ENCODE peak calls at places on chromosome 13, in ten cellular contexts. One of them, this sample, is unnamed.

GRCh38 chr13:48221301-48222190 is 11.5 kb upstream of the ITM2B start:
- DNase-seq in WTC11: no peak
- DNase-seq in left ventricle myocardium inferior: no peak
- DNase-seq in RWPE1: no peak
- DNase-seq in WERI-Rb-1: no peak
- DNase-seq in foreskin fibroblast: no peak
- DNase-seq in heart right ventricle: no peak
- DNase-seq in choroid plexus epithelial cell: peak
- DNase-seq in activated CD8-positive, alpha-beta T cell treated with anti-CD3 and anti-CD28 coated beads for 36 hours: no peak
- DNase-seq in body of pancreas: no peak
- DNase-seq in this sample: no peak

GRCh38 chr13:23754506-23754905 is 134.7 kb downstream of the MIPEP start:
- DNase-seq in WTC11: no peak
- DNase-seq in left ventricle myocardium inferior: no peak
- DNase-seq in RWPE1: no peak
- DNase-seq in WERI-Rb-1: no peak
- DNase-seq in foreskin fibroblast: no peak
- DNase-seq in heart right ventricle: no peak
- DNase-seq in choroid plexus epithelial cell: no peak
- DNase-seq in activated CD8-positive, alpha-beta T cell treated with anti-CD3 and anti-CD28 coated beads for 36 hours: no peak
- DNase-seq in body of pancreas: no peak
- DNase-seq in this sample: no peak

GRCh38 chr13:21014666-21015170 is 46.7 kb downstream of the LATS2 start:
- DNase-seq in WTC11: no peak
- DNase-seq in left ventricle myocardium inferior: peak
- DNase-seq in RWPE1: no peak
- DNase-seq in WERI-Rb-1: no peak
- DNase-seq in foreskin fibroblast: peak
- DNase-seq in heart right ventricle: peak
- DNase-seq in choroid plexus epithelial cell: peak
- DNase-seq in activated CD8-positive, alpha-beta T cell treated with anti-CD3 and anti-CD28 coated beads for 36 hours: no peak
- DNase-seq in body of pancreas: peak
- DNase-seq in this sample: no peak

GRCh38 chr13:65841156-65841555 is 1389.0 kb downstream of the PCDH9 start:
- DNase-seq in WTC11: no peak
- DNase-seq in left ventricle myocardium inferior: no peak
- DNase-seq in RWPE1: no peak
- DNase-seq in WERI-Rb-1: no peak
- DNase-seq in foreskin fibroblast: no peak
- DNase-seq in heart right ventricle: no peak
- DNase-seq in choroid plexus epithelial cell: peak
- DNase-seq in activated CD8-positive, alpha-beta T cell treated with anti-CD3 and anti-CD28 coated beads for 36 hours: no peak
- DNase-seq in body of pancreas: no peak
- DNase-seq in this sample: no peak

GRCh38 chr13:29905845-29906244 is 55.4 kb upstream of the UBL3 start:
- DNase-seq in WTC11: no peak
- DNase-seq in left ventricle myocardium inferior: no peak
- DNase-seq in RWPE1: peak
- DNase-seq in WERI-Rb-1: no peak
- DNase-seq in foreskin fibroblast: no peak
- DNase-seq in heart right ventricle: no peak
- DNase-seq in choroid plexus epithelial cell: peak
- DNase-seq in activated CD8-positive, alpha-beta T cell treated with anti-CD3 and anti-CD28 coated beads for 36 hours: no peak
- DNase-seq in body of pancreas: peak
- DNase-seq in this sample: no peak

GRCh38 chr13:99388334-99388923 is 81.2 kb upstream of the GPR183 start:
- DNase-seq in WTC11: no peak
- DNase-seq in left ventricle myocardium inferior: no peak
- DNase-seq in RWPE1: no peak
- DNase-seq in WERI-Rb-1: peak
- DNase-seq in foreskin fibroblast: no peak
- DNase-seq in heart right ventricle: no peak
- DNase-seq in choroid plexus epithelial cell: no peak
- DNase-seq in activated CD8-positive, alpha-beta T cell treated with anti-CD3 and anti-CD28 coated beads for 36 hours: no peak
- DNase-seq in body of pancreas: no peak
- DNase-seq in this sample: no peak

GRCh38 chr13:41017153-41017552 is 2.0 kb downstream of the ELF1 start:
- DNase-seq in WTC11: no peak
- DNase-seq in left ventricle myocardium inferior: no peak
- DNase-seq in RWPE1: no peak
- DNase-seq in WERI-Rb-1: no peak
- DNase-seq in foreskin fibroblast: no peak
- DNase-seq in heart right ventricle: no peak
- DNase-seq in choroid plexus epithelial cell: no peak
- DNase-seq in activated CD8-positive, alpha-beta T cell treated with anti-CD3 and anti-CD28 coated beads for 36 hours: peak
- DNase-seq in body of pancreas: peak
- DNase-seq in this sample: no peak

GRCh38 chr13:28494861-28495585 is at the start of gene FLT1:
- DNase-seq in WTC11: peak
- DNase-seq in left ventricle myocardium inferior: peak
- DNase-seq in RWPE1: no peak
- DNase-seq in WERI-Rb-1: peak
- DNase-seq in foreskin fibroblast: peak
- DNase-seq in heart right ventricle: peak
- DNase-seq in choroid plexus epithelial cell: no peak
- DNase-seq in activated CD8-positive, alpha-beta T cell treated with anti-CD3 and anti-CD28 coated beads for 36 hours: peak
- DNase-seq in body of pancreas: peak
- DNase-seq in this sample: peak

GRCh38 chr13:21006141-21007005 is 55.0 kb downstream of the LATS2 start:
- DNase-seq in WTC11: no peak
- DNase-seq in left ventricle myocardium inferior: no peak
- DNase-seq in RWPE1: no peak
- DNase-seq in WERI-Rb-1: no peak
- DNase-seq in foreskin fibroblast: no peak
- DNase-seq in heart right ventricle: no peak
- DNase-seq in choroid plexus epithelial cell: no peak
- DNase-seq in activated CD8-positive, alpha-beta T cell treated with anti-CD3 and anti-CD28 coated beads for 36 hours: no peak
- DNase-seq in body of pancreas: no peak
- DNase-seq in this sample: no peak

GRCh38 chr13:39602614-39603366 is at the start of gene LHFPL6:
- DNase-seq in WTC11: peak
- DNase-seq in left ventricle myocardium inferior: peak
- DNase-seq in RWPE1: peak
- DNase-seq in WERI-Rb-1: peak
- DNase-seq in foreskin fibroblast: peak
- DNase-seq in heart right ventricle: peak
- DNase-seq in choroid plexus epithelial cell: peak
- DNase-seq in activated CD8-positive, alpha-beta T cell treated with anti-CD3 and anti-CD28 coated beads for 36 hours: peak
- DNase-seq in body of pancreas: peak
- DNase-seq in this sample: peak

GRCh38 chr13:110447058-110447511 is 114.4 kb downstream of the RAB20 start:
- DNase-seq in WTC11: no peak
- DNase-seq in left ventricle myocardium inferior: no peak
- DNase-seq in RWPE1: no peak
- DNase-seq in WERI-Rb-1: no peak
- DNase-seq in foreskin fibroblast: peak
- DNase-seq in heart right ventricle: no peak
- DNase-seq in choroid plexus epithelial cell: peak
- DNase-seq in activated CD8-positive, alpha-beta T cell treated with anti-CD3 and anti-CD28 coated beads for 36 hours: no peak
- DNase-seq in body of pancreas: peak
- DNase-seq in this sample: no peak

GRCh38 chr13:38819053-38819452 is 132.2 kb downstream of the FREM2 start:
- DNase-seq in WTC11: no peak
- DNase-seq in left ventricle myocardium inferior: no peak
- DNase-seq in RWPE1: no peak
- DNase-seq in WERI-Rb-1: no peak
- DNase-seq in foreskin fibroblast: no peak
- DNase-seq in heart right ventricle: no peak
- DNase-seq in choroid plexus epithelial cell: peak
- DNase-seq in activated CD8-positive, alpha-beta T cell treated with anti-CD3 and anti-CD28 coated beads for 36 hours: no peak
- DNase-seq in body of pancreas: peak
- DNase-seq in this sample: no peak

GRCh38 chr13:42893346-42893745 is 98.7 kb downstream of the EPSTI1 start:
- DNase-seq in WTC11: no peak
- DNase-seq in left ventricle myocardium inferior: no peak
- DNase-seq in RWPE1: peak
- DNase-seq in WERI-Rb-1: no peak
- DNase-seq in foreskin fibroblast: peak
- DNase-seq in heart right ventricle: no peak
- DNase-seq in choroid plexus epithelial cell: peak
- DNase-seq in activated CD8-positive, alpha-beta T cell treated with anti-CD3 and anti-CD28 coated beads for 36 hours: no peak
- DNase-seq in body of pancreas: no peak
- DNase-seq in this sample: no peak

GRCh38 chr13:109918179-109918651 is 131.8 kb upstream of the IRS2 start:
- DNase-seq in WTC11: no peak
- DNase-seq in left ventricle myocardium inferior: no peak
- DNase-seq in RWPE1: no peak
- DNase-seq in WERI-Rb-1: no peak
- DNase-seq in foreskin fibroblast: peak
- DNase-seq in heart right ventricle: no peak
- DNase-seq in choroid plexus epithelial cell: peak
- DNase-seq in activated CD8-positive, alpha-beta T cell treated with anti-CD3 and anti-CD28 coated beads for 36 hours: no peak
- DNase-seq in body of pancreas: no peak
- DNase-seq in this sample: no peak

GRCh38 chr13:36975172-36975571 is 24.0 kb downstream of the ALG5 start:
- DNase-seq in WTC11: no peak
- DNase-seq in left ventricle myocardium inferior: no peak
- DNase-seq in RWPE1: no peak
- DNase-seq in WERI-Rb-1: no peak
- DNase-seq in foreskin fibroblast: no peak
- DNase-seq in heart right ventricle: no peak
- DNase-seq in choroid plexus epithelial cell: no peak
- DNase-seq in activated CD8-positive, alpha-beta T cell treated with anti-CD3 and anti-CD28 coated beads for 36 hours: no peak
- DNase-seq in body of pancreas: no peak
- DNase-seq in this sample: no peak

GRCh38 chr13:92460479-92460878 is 766.1 kb upstream of the GPC6 start:
- DNase-seq in WTC11: no peak
- DNase-seq in left ventricle myocardium inferior: no peak
- DNase-seq in RWPE1: no peak
- DNase-seq in WERI-Rb-1: no peak
- DNase-seq in foreskin fibroblast: no peak
- DNase-seq in heart right ventricle: no peak
- DNase-seq in choroid plexus epithelial cell: peak
- DNase-seq in activated CD8-positive, alpha-beta T cell treated with anti-CD3 and anti-CD28 coated beads for 36 hours: no peak
- DNase-seq in body of pancreas: peak
- DNase-seq in this sample: no peak

GRCh38 chr13:74009100-74009668 is 125.0 kb downstream of the KLF12 start:
- DNase-seq in WTC11: no peak
- DNase-seq in left ventricle myocardium inferior: no peak
- DNase-seq in RWPE1: no peak
- DNase-seq in WERI-Rb-1: no peak
- DNase-seq in foreskin fibroblast: no peak
- DNase-seq in heart right ventricle: no peak
- DNase-seq in choroid plexus epithelial cell: no peak
- DNase-seq in activated CD8-positive, alpha-beta T cell treated with anti-CD3 and anti-CD28 coated beads for 36 hours: no peak
- DNase-seq in body of pancreas: no peak
- DNase-seq in this sample: no peak

GRCh38 chr13:74017301-74018092 is 116.7 kb downstream of the KLF12 start:
- DNase-seq in WTC11: no peak
- DNase-seq in left ventricle myocardium inferior: no peak
- DNase-seq in RWPE1: no peak
- DNase-seq in WERI-Rb-1: no peak
- DNase-seq in foreskin fibroblast: no peak
- DNase-seq in heart right ventricle: no peak
- DNase-seq in choroid plexus epithelial cell: no peak
- DNase-seq in activated CD8-positive, alpha-beta T cell treated with anti-CD3 and anti-CD28 coated beads for 36 hours: no peak
- DNase-seq in body of pancreas: no peak
- DNase-seq in this sample: no peak

DNA sequence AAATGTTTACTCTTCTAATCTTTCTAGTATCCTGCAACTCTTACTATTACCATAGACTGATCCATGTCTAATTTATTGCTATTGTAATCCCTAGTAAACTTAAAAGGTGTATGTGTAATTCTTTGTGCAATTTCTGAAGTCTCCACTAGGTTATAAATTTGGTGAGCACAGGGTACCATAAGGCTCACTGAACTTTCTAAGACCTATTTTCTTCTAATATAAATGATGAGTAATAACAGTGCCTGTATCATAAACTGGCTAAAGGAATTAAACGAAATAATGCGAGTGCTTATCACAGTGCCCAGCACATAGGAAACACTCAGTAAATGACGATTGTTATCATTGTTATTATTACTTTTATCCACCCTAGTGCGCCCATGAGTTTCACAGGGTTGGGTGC is 119.1 kb downstream of the KLF12 start:
- DNase-seq in WTC11: no peak
- DNase-seq in left ventricle myocardium inferior: no peak
- DNase-seq in RWPE1: peak
- DNase-seq in WERI-Rb-1: no peak
- DNase-seq in foreskin fibroblast: no peak
- DNase-seq in heart right ventricle: no peak
- DNase-seq in choroid plexus epithelial cell: peak
- DNase-seq in activated CD8-positive, alpha-beta T cell treated with anti-CD3 and anti-CD28 coated beads for 36 hours: no peak
- DNase-seq in body of pancreas: no peak
- DNase-seq in this sample: no peak
- TF ChIP-seq CTCF in WTC11: peak
- TF ChIP-seq CTCF in left ventricle myocardium inferior: peak
- TF ChIP-seq CTCF in RWPE1: no peak
- TF ChIP-seq CTCF in WERI-Rb-1: no peak
- TF ChIP-seq CTCF in foreskin fibroblast: no peak
- TF ChIP-seq CTCF in heart right ventricle: peak
- TF ChIP-seq CTCF in choroid plexus epithelial cell: peak
- TF ChIP-seq CTCF in activated CD8-positive, alpha-beta T cell treated with anti-CD3 and anti-CD28 coated beads for 36 hours: peak
- TF ChIP-seq CTCF in body of pancreas: peak
- TF ChIP-seq CTCF in this sample: peak

GRCh38 chr13:46614582-46614981 is 61.6 kb downstream of the LRCH1 start:
- DNase-seq in WTC11: no peak
- DNase-seq in left ventricle myocardium inferior: no peak
- DNase-seq in RWPE1: peak
- DNase-seq in WERI-Rb-1: no peak
- DNase-seq in foreskin fibroblast: no peak
- DNase-seq in heart right ventricle: no peak
- DNase-seq in choroid plexus epithelial cell: peak
- DNase-seq in activated CD8-positive, alpha-beta T cell treated with anti-CD3 and anti-CD28 coated beads for 36 hours: no peak
- DNase-seq in body of pancreas: no peak
- DNase-seq in this sample: no peak
- TF ChIP-seq CTCF in WTC11: no peak
- TF ChIP-seq CTCF in left ventricle myocardium inferior: peak
- TF ChIP-seq CTCF in RWPE1: peak
- TF ChIP-seq CTCF in WERI-Rb-1: no peak
- TF ChIP-seq CTCF in foreskin fibroblast: no peak
- TF ChIP-seq CTCF in heart right ventricle: no peak
- TF ChIP-seq CTCF in choroid plexus epithelial cell: peak
- TF ChIP-seq CTCF in activated CD8-positive, alpha-beta T cell treated with anti-CD3 and anti-CD28 coated beads for 36 hours: no peak
- TF ChIP-seq CTCF in body of pancreas: no peak
- TF ChIP-seq CTCF in this sample: no peak

DNA sequence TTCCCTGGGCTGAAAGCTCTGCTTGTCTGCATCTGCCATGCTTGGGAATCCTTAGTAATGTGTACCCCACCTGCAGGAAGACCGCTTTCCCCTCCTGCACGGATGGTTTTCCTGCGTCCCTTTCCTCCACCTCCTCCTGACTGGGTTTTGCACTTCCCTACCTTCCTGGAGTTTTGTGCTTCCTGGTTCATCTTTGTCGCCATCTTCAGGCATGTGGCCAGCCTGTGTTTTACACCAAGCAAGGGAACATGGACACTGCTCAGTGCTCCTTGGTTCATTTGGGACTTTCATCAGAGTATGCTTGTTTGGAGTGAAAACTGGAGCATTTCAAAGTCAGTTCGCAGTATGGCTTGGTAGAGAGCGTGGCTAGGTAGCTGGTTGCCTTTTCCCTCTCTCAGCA is 30.7 kb downstream of the ERICH6B start:
- DNase-seq in WTC11: no peak
- DNase-seq in left ventricle myocardium inferior: no peak
- DNase-seq in RWPE1: peak
- DNase-seq in WERI-Rb-1: no peak
- DNase-seq in foreskin fibroblast: no peak
- DNase-seq in heart right ventricle: no peak
- DNase-seq in choroid plexus epithelial cell: peak
- DNase-seq in activated CD8-positive, alpha-beta T cell treated with anti-CD3 and anti-CD28 coated beads for 36 hours: no peak
- DNase-seq in body of pancreas: no peak
- DNase-seq in this sample: no peak
- TF ChIP-seq CTCF in WTC11: no peak
- TF ChIP-seq CTCF in left ventricle myocardium inferior: no peak
- TF ChIP-seq CTCF in RWPE1: no peak
- TF ChIP-seq CTCF in WERI-Rb-1: peak
- TF ChIP-seq CTCF in foreskin fibroblast: peak
- TF ChIP-seq CTCF in heart right ventricle: no peak
- TF ChIP-seq CTCF in choroid plexus epithelial cell: peak
- TF ChIP-seq CTCF in activated CD8-positive, alpha-beta T cell treated with anti-CD3 and anti-CD28 coated beads for 36 hours: no peak
- TF ChIP-seq CTCF in body of pancreas: no peak
- TF ChIP-seq CTCF in this sample: no peak

GRCh38 chr13:64471916-64472315 is 2758.2 kb downstream of the PCDH9 start:
- DNase-seq in WTC11: no peak
- DNase-seq in left ventricle myocardium inferior: no peak
- DNase-seq in RWPE1: peak
- DNase-seq in WERI-Rb-1: no peak
- DNase-seq in foreskin fibroblast: peak
- DNase-seq in heart right ventricle: no peak
- DNase-seq in choroid plexus epithelial cell: peak
- DNase-seq in activated CD8-positive, alpha-beta T cell treated with anti-CD3 and anti-CD28 coated beads for 36 hours: no peak
- DNase-seq in body of pancreas: no peak
- DNase-seq in this sample: no peak
- TF ChIP-seq CTCF in WTC11: no peak
- TF ChIP-seq CTCF in left ventricle myocardium inferior: no peak
- TF ChIP-seq CTCF in RWPE1: peak
- TF ChIP-seq CTCF in WERI-Rb-1: no peak
- TF ChIP-seq CTCF in foreskin fibroblast: peak
- TF ChIP-seq CTCF in heart right ventricle: no peak
- TF ChIP-seq CTCF in choroid plexus epithelial cell: peak
- TF ChIP-seq CTCF in activated CD8-positive, alpha-beta T cell treated with anti-CD3 and anti-CD28 coated beads for 36 hours: no peak
- TF ChIP-seq CTCF in body of pancreas: no peak
- TF ChIP-seq CTCF in this sample: no peak